ENCODE peak calls at places on chromosome 15, in ten cellular contexts. N, E, X, T, B, Z, A, C, F and Y are unnamed samples.

GRCh38 chr15:84736375-84736774 is 12.0 kb upstream of the ZNF592 start:
- DNase-seq in T (no peak), F (no peak), B (no peak), A (no peak), E (no peak), N (no peak), Z (no peak), C (no peak), X (no peak), Y (peak)

GRCh38 chr15:60038111-60038521 is 34.0 kb downstream of the FOXB1 start:
- DNase-seq in Z (no peak), A (no peak), N (no peak), F (no peak), E (peak), C (no peak), T (no peak), X (peak), B (no peak), Y (no peak)

GRCh38 chr15:43241100-43241499 is 20.3 kb upstream of the EPB42 start:
- DNase-seq in N (no peak), F (peak), A (peak), X (no peak), B (peak), C (peak), E (no peak), T (no peak), Z (peak), Y (no peak)

GRCh38 chr15:40937762-40938529 is 8.8 kb downstream of the DLL4 start:
- DNase-seq in C (no peak), E (no peak), N (no peak), B (no peak), A (no peak), X (no peak), T (no peak), Z (no peak), F (no peak), Y (no peak)

GRCh38 chr15:49847937-49848823 is 227.3 kb downstream of the DTWD1 start:
- DNase-seq in E (no peak), X (no peak), B (no peak), N (no peak), T (no peak), A (no peak), C (no peak), Z (peak), F (peak), Y (no peak)

GRCh38 chr15:83848315-83849050 is 194.6 kb downstream of the ADAMTSL3 start:
- DNase-seq in A (no peak), X (peak), N (no peak), C (no peak), T (peak), Z (peak), E (no peak), B (no peak), F (peak), Y (no peak)

GRCh38 chr15:69757186-69757585 is 304.6 kb downstream of the RPLP1 start:
- DNase-seq in X (no peak), N (no peak), Z (no peak), A (no peak), T (no peak), C (no peak), B (no peak), E (no peak), F (no peak), Y (no peak)

GRCh38 chr15:81338422-81339007 is 14.6 kb upstream of the STARD5 start:
- DNase-seq in T (no peak), N (peak), A (peak), E (no peak), B (peak), X (no peak), C (peak), Z (peak), F (peak), Y (no peak)

GRCh38 chr15:96125681-96126080 is 204.8 kb upstream of the NR2F2 start:
- DNase-seq in E (no peak), A (no peak), Z (peak), F (peak), X (no peak), B (no peak), C (no peak), N (no peak), T (peak), Y (no peak)

GRCh38 chr15:57054351-57054750 is 135.9 kb downstream of the TCF12 start:
- DNase-seq in B (no peak), F (no peak), X (no peak), Z (no peak), N (no peak), A (no peak), C (no peak), T (no peak), E (no peak), Y (no peak)

GRCh38 chr15:77622212-77622941 is 10.3 kb downstream of the LINGO1 start:
- DNase-seq in X (peak), T (no peak), C (no peak), A (no peak), E (no peak), B (no peak), Z (no peak), F (no peak), N (no peak), Y (no peak)

GRCh38 chr15:96220657-96221056 is 109.8 kb upstream of the NR2F2 start:
- DNase-seq in N (no peak), X (no peak), B (no peak), A (no peak), E (no peak), C (no peak), Z (no peak), T (no peak), F (no peak), Y (no peak)

DNA sequence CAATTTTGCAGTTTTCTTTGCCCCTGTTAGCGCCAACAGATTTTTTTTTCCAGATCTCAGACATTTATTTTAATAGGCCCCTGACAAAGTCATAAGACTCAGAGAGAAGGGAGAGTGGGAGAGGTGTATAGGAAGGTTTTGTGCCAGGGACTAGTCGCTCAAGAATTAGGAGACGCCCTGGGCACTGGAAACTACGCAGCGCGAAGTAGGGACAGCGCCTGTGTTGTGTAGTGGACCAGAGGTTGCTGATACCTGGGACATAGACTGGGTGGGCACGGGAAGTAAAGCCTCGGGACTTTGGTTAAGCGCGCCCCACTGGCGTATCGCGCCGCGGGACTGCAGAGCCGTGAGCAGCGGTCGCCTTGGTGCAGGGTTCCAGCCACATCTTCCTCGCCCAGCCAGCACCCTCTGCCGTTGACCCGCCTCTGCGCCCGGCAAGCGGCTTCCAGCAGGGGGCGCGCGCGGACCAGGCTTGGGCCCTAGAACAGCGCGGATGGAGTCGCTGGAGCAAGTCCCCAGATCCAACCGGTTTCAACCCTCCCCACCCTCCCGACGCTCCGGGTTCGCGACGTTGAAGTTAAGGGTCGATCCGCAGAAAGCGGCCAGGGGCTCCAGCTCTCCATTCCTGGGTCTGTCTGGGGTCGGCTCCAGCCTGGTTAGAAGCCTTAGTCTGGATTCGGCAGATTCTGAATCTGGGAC is 3.0 kb upstream of the ISLR2 start:
- DNase-seq in E (peak), Z (peak), B (peak), N (peak), T (peak), X (peak), A (peak), C (peak), F (peak), Y (peak)
- H3K4me3 ChIP-seq in E (peak), Z (peak), B (peak), N (no peak), T (peak), X (peak), A (peak), C (no peak), F (peak), Y (peak)

GRCh38 chr15:99062226-99062625 is 42.7 kb upstream of the SYNM start:
- DNase-seq in N (no peak), F (no peak), T (no peak), E (no peak), B (peak), C (no peak), X (no peak), A (no peak), Z (no peak), Y (no peak)

GRCh38 chr15:99070268-99070667 is 34.6 kb upstream of the SYNM start:
- DNase-seq in B (no peak), Z (no peak), E (no peak), A (no peak), F (peak), N (no peak), C (no peak), X (no peak), T (no peak), Y (no peak)

GRCh38 chr15:99073008-99073714 is 31.7 kb upstream of the SYNM start:
- DNase-seq in N (no peak), X (no peak), B (no peak), A (no peak), T (no peak), E (no peak), F (no peak), C (no peak), Z (no peak), Y (no peak)

GRCh38 chr15:99071091-99071680 is 33.7 kb upstream of the SYNM start:
- DNase-seq in B (no peak), Z (no peak), C (no peak), A (no peak), X (no peak), N (no peak), T (no peak), E (no peak), F (no peak), Y (no peak)

DNA sequence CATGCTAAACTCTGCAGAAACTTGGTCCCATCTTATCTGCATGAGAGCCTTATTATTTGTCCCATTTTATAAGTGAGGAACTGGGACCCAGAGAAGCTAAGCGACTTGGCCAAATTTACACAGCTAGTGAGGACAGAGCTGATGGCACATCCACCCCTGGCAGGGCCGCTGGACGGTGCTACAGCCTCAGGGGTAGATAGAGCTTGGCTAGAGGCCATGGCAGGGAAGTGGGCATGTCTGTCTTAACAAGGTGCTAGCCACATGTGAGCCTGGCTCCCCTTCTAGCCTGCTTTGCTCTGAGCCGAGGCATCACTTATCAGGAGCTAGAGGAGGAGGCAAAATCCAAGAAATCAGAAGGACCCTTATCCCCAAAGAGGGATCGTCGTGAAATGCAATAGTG is 36.7 kb upstream of the SYNM start:
- DNase-seq in B (peak), T (no peak), Z (no peak), F (no peak), X (no peak), C (no peak), E (no peak), A (peak), N (no peak), Y (no peak)
- H3K4me3 ChIP-seq in B (no peak), T (no peak), Z (no peak), F (no peak), X (no peak), C (no peak), E (no peak), A (no peak), N (no peak), Y (no peak)

GRCh38 chr15:79090487-79091203 is at the start of gene RASGRF1:
- DNase-seq in Z (no peak), T (no peak), A (no peak), C (no peak), B (peak), X (peak), E (no peak), N (no peak), F (no peak), Y (no peak)

GRCh38 chr15:79091204-79091867 is 756 bp upstream of the RASGRF1 start:
- DNase-seq in C (no peak), B (no peak), E (no peak), T (no peak), Z (no peak), F (no peak), X (peak), A (no peak), N (no peak), Y (no peak)

GRCh38 chr15:79088426-79089205 is 2.0 kb downstream of the RASGRF1 start:
- DNase-seq in B (peak), N (no peak), X (no peak), Z (no peak), F (no peak), A (no peak), C (no peak), T (no peak), E (no peak), Y (no peak)

GRCh38 chr15:79089331-79089889 is 1.2 kb downstream of the RASGRF1 start:
- DNase-seq in E (no peak), C (no peak), X (no peak), F (no peak), B (peak), N (no peak), A (no peak), T (no peak), Z (no peak), Y (no peak)

DNA sequence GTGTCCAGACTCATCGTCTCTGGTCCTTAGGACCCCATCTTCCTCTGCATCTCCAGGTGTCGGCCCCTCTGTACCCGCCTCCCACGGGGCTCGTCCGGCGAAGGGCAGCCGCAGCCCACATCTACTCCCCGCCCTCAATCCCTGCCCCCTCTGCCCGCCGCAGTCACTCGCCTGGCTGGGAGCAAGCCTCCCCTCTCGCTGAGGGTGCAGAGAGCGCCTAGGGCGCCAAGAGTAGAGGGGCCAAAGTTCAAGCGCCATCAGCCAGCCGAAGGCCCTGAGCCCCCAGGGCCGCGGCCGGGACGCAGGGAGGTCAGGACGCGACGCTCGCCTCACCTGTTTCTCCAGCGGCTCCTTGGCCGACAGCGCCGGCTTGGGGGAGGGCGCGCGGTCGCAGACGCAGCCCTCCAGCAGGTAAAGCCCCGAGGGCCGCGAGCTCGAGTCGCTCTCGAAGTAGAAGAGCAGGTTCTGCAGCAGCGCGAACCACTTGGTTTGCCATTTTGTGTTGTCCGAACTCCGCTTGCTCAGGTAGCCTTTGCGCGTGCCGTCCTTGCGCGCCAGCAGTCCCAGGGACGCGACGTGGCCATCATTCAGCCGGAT is 592 bp downstream of the RASGRF1 start:
- DNase-seq in T (no peak), A (no peak), E (no peak), B (peak), F (no peak), Z (no peak), N (no peak), X (no peak), C (no peak), Y (no peak)
- H3K4me3 ChIP-seq in T (no peak), A (peak), E (no peak), B (no peak), F (no peak), Z (no peak), N (no peak), X (no peak), C (no peak), Y (no peak)

GRCh38 chr15:79004336-79004735 is 59.5 kb upstream of the CTSH start:
- DNase-seq in T (peak), A (peak), F (peak), B (no peak), Z (peak), N (no peak), E (no peak), X (peak), C (no peak), Y (no peak)

GRCh38 chr15:79006071-79006470 is 61.2 kb upstream of the CTSH start:
- DNase-seq in Z (no peak), F (no peak), C (no peak), T (no peak), A (no peak), B (no peak), X (no peak), E (no peak), N (no peak), Y (no peak)

GRCh38 chr15:79002631-79003030 is 57.8 kb upstream of the CTSH start:
- DNase-seq in C (no peak), T (no peak), N (no peak), A (no peak), Z (no peak), B (no peak), E (no peak), F (no peak), X (no peak), Y (no peak)

GRCh38 chr15:79003896-79004295 is 59.0 kb upstream of the CTSH start:
- DNase-seq in T (no peak), F (no peak), E (no peak), N (no peak), C (no peak), X (no peak), B (no peak), Z (no peak), A (no peak), Y (no peak)

DNA sequence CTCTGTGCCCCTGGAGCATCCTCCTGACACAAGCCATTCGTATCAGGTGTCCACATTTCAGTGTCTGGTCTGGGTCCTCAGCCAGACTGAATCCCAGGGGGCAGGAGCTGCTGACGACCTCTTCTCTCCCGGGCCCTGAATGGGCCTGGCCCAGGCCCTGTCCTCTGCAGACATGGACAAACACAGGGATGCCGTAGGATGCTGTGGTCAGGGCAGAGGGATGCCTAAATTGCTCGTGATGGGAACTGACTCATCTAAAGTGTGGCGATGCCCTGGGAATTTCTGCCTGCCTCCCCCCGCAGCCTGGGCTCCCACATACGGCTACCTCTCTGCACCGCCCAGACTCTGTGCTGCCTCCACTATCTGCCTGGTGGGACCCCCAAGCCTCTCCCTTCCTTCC is 58.5 kb upstream of the CTSH start:
- DNase-seq in A (no peak), Z (no peak), C (no peak), B (no peak), T (no peak), F (no peak), N (no peak), E (no peak), X (no peak), Y (no peak)
- H3K4me3 ChIP-seq in A (no peak), Z (no peak), C (no peak), B (no peak), T (peak), F (no peak), N (no peak), E (no peak), X (no peak), Y (no peak)

GRCh38 chr15:61144055-61144454 is 85.0 kb downstream of the RORA start:
- DNase-seq in F (no peak), A (no peak), B (no peak), T (no peak), X (no peak), C (no peak), E (no peak), N (no peak), Z (no peak), Y (no peak)
- H3K4me3 ChIP-seq in F (no peak), A (no peak), B (no peak), T (no peak), X (no peak), C (no peak), E (no peak), N (no peak), Z (no peak), Y (no peak)

GRCh38 chr15:71116942-71117341 is 1.7 kb downstream of the THSD4 start:
- DNase-seq in E (no peak), T (no peak), X (no peak), C (peak), Z (no peak), A (peak), B (no peak), F (peak), N (no peak), Y (no peak)
- H3K4me3 ChIP-seq in E (no peak), T (peak), X (no peak), C (no peak), Z (no peak), A (peak), B (no peak), F (peak), N (no peak), Y (no peak)

DNA sequence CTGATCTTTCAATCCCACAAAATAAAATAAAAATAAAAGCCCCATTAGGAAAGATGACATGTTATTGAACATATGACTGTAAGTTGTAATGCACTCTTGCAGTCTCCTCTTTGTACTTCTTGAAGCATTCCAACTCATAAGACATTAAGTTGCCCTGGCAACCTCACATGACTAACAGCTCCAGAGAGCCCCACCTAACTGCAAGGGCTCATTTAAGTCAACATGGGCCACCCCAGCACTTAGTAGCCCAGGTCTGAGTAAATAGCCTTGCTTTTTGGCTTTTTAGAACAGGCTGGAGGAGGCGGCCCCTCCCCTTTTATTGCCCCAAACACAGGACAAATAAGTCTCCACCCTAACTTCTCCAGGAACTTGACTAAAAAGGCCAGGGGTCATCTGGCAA is 135.1 kb downstream of the TMCO5A start:
- DNase-seq in X (peak), Z (peak), B (peak), A (no peak), C (no peak), N (no peak), F (peak), E (peak), T (peak), Y (no peak)
- H3K4me3 ChIP-seq in X (no peak), Z (peak), B (no peak), A (peak), C (no peak), N (no peak), F (no peak), E (no peak), T (peak), Y (no peak)

GRCh38 chr15:99467338-99467720 is 98.5 kb upstream of the MEF2A start:
- DNase-seq in T (no peak), F (no peak), C (no peak), N (no peak), X (no peak), B (no peak), E (no peak), A (no peak), Z (no peak), Y (no peak)
- H3K4me3 ChIP-seq in T (no peak), F (no peak), C (no peak), N (no peak), X (no peak), B (no peak), E (no peak), A (no peak), Z (no peak), Y (no peak)